ENCODE peak calls at places on chromosomes 2 and 18, in nine cellular contexts. L is CD4-positive, alpha-beta T cell; K is astrocyte of the spinal cord; Q is BE2C; X is GF-D8; P is foreskin keratinocyte; H is uterus; Z is nephron progenitor cell; F is activated T-cell treated with anti-CD3 and anti-CD28 coated beads, Interleukin-2, amount 50 U/mL, for 72 hours. E is an unnamed sample.

GRCh38 chr2:53629527-53629926 is 138.1 kb upstream of the CHAC2 start:
- DNase-seq in L (no peak), K (peak), Q (no peak), X (no peak), P (no peak), H (no peak), Z (no peak), F (no peak), E (no peak)

GRCh38 chr2:239002960-239003932 is 155.4 kb downstream of the TWIST2 start:
- DNase-seq in L (no peak), K (peak), Q (no peak), X (no peak), P (no peak), H (peak), Z (no peak), F (no peak), E (peak)

GRCh38 chr2:158211516-158211915 is 109.8 kb downstream of the UPP2 start:
- DNase-seq in L (no peak), K (no peak), Q (no peak), X (no peak), P (no peak), H (no peak), Z (no peak), F (no peak), E (no peak)

GRCh38 chr2:174180165-174180724 is 68.1 kb downstream of the OLA1 start:
- DNase-seq in L (no peak), K (no peak), Q (no peak), X (no peak), P (no peak), H (no peak), Z (no peak), F (no peak), E (peak)

GRCh38 chr2:64054166-64054915 is 35.1 kb upstream of the VPS54 start:
- DNase-seq in L (no peak), K (no peak), Q (no peak), X (no peak), P (no peak), H (no peak), Z (no peak), F (no peak), E (no peak)

GRCh38 chr18:22088976-22089375 is 80.4 kb upstream of the GATA6 start:
- DNase-seq in L (no peak), K (no peak), Q (no peak), X (no peak), P (no peak), H (no peak), Z (no peak), F (no peak), E (no peak)

GRCh38 chr2:9737053-9737875 is 106.0 kb upstream of the TAF1B start:
- DNase-seq in L (no peak), K (peak), Q (no peak), X (no peak), P (no peak), H (no peak), Z (no peak), F (no peak), E (no peak)

GRCh38 chr2:68336192-68336591 is 16.4 kb upstream of the CNRIP1 start:
- DNase-seq in L (no peak), K (peak), Q (no peak), X (no peak), P (peak), H (no peak), Z (no peak), F (no peak), E (no peak)

GRCh38 chr2:61671561-61672315 is 133.6 kb upstream of the XPO1 start:
- DNase-seq in L (no peak), K (no peak), Q (no peak), X (no peak), P (no peak), H (no peak), Z (no peak), F (no peak), E (no peak)

GRCh38 chr2:138997849-138998517 is 217.8 kb upstream of the NXPH2 start:
- DNase-seq in L (no peak), K (peak), Q (no peak), X (no peak), P (peak), H (no peak), Z (no peak), F (no peak), E (no peak)

E was measured in H7.